ENCODE peak calls at places on chromosome 18, in five cellular contexts. One of them, this sample, is unnamed.

GRCh38 chr18:13831864-13832508 is 8.0 kb downstream of the MC5R start:
- DNase-seq in psoas muscle: no peak
- DNase-seq in cardiac muscle cell: no peak
- DNase-seq in heart right ventricle: no peak
- DNase-seq in HFF-Myc: no peak
- DNase-seq in this sample: peak

GRCh38 chr18:79725486-79725885 is 45.9 kb downstream of the CTDP1 start:
- DNase-seq in psoas muscle: no peak
- DNase-seq in cardiac muscle cell: no peak
- DNase-seq in heart right ventricle: no peak
- DNase-seq in HFF-Myc: no peak
- DNase-seq in this sample: no peak

GRCh38 chr18:3256693-3257626 is 5.0 kb upstream of the MYL12B start:
- DNase-seq in psoas muscle: no peak
- DNase-seq in cardiac muscle cell: no peak
- DNase-seq in heart right ventricle: no peak
- DNase-seq in HFF-Myc: no peak
- DNase-seq in this sample: no peak

GRCh38 chr18:59892123-59892522 is 7.7 kb upstream of the PMAIP1 start:
- DNase-seq in psoas muscle: no peak
- DNase-seq in cardiac muscle cell: no peak
- DNase-seq in heart right ventricle: no peak
- DNase-seq in HFF-Myc: no peak
- DNase-seq in this sample: no peak

GRCh38 chr18:79772108-79772864 is 25.5 kb upstream of the KCNG2 start:
- DNase-seq in psoas muscle: peak
- DNase-seq in cardiac muscle cell: no peak
- DNase-seq in heart right ventricle: no peak
- DNase-seq in HFF-Myc: no peak
- DNase-seq in this sample: no peak

GRCh38 chr18:38483326-38483725 is 917.7 kb upstream of the CELF4 start:
- DNase-seq in psoas muscle: no peak
- DNase-seq in cardiac muscle cell: no peak
- DNase-seq in heart right ventricle: no peak
- DNase-seq in HFF-Myc: no peak
- DNase-seq in this sample: no peak

GRCh38 chr18:74965682-74966081 is 243.3 kb downstream of the PTGR3 start:
- DNase-seq in psoas muscle: no peak
- DNase-seq in cardiac muscle cell: no peak
- DNase-seq in heart right ventricle: no peak
- DNase-seq in HFF-Myc: no peak
- DNase-seq in this sample: no peak

GRCh38 chr18:25230658-25231326 is 121.2 kb downstream of the ZNF521 start:
- DNase-seq in psoas muscle: peak
- DNase-seq in cardiac muscle cell: peak
- DNase-seq in heart right ventricle: peak
- DNase-seq in HFF-Myc: peak
- DNase-seq in this sample: peak

GRCh38 chr18:22840606-22841144 is 92.5 kb upstream of the RBBP8 start:
- DNase-seq in psoas muscle: no peak
- DNase-seq in cardiac muscle cell: no peak
- DNase-seq in heart right ventricle: no peak
- DNase-seq in HFF-Myc: peak
- DNase-seq in this sample: no peak

GRCh38 chr18:9441061-9441460 is 34.3 kb upstream of the RALBP1 start:
- DNase-seq in psoas muscle: no peak
- DNase-seq in cardiac muscle cell: no peak
- DNase-seq in heart right ventricle: no peak
- DNase-seq in HFF-Myc: no peak
- DNase-seq in this sample: no peak

GRCh38 chr18:23301971-23302370 is 151.1 kb upstream of the RIOK3 start:
- DNase-seq in psoas muscle: no peak
- DNase-seq in cardiac muscle cell: no peak
- DNase-seq in heart right ventricle: no peak
- DNase-seq in HFF-Myc: no peak
- DNase-seq in this sample: no peak

GRCh38 chr18:2325308-2325849 is 245.9 kb downstream of the METTL4 start:
- DNase-seq in psoas muscle: no peak
- DNase-seq in cardiac muscle cell: peak
- DNase-seq in heart right ventricle: no peak
- DNase-seq in HFF-Myc: no peak
- DNase-seq in this sample: no peak

GRCh38 chr18:79476918-79477685 is 81.4 kb downstream of the NFATC1 start:
- DNase-seq in psoas muscle: peak
- DNase-seq in cardiac muscle cell: no peak
- DNase-seq in heart right ventricle: no peak
- DNase-seq in HFF-Myc: no peak
- DNase-seq in this sample: no peak

GRCh38 chr18:42614619-42615293 is 500.7 kb downstream of the RIT2 start:
- DNase-seq in psoas muscle: no peak
- DNase-seq in cardiac muscle cell: peak
- DNase-seq in heart right ventricle: peak
- DNase-seq in HFF-Myc: no peak
- DNase-seq in this sample: no peak

GRCh38 chr18:36580266-36580665 is 248.5 kb downstream of the TPGS2 start:
- DNase-seq in psoas muscle: peak
- DNase-seq in cardiac muscle cell: peak
- DNase-seq in heart right ventricle: peak
- DNase-seq in HFF-Myc: peak
- DNase-seq in this sample: peak
- TF ChIP-seq CTCF in psoas muscle: no peak
- TF ChIP-seq CTCF in cardiac muscle cell: peak
- TF ChIP-seq CTCF in heart right ventricle: peak
- TF ChIP-seq CTCF in HFF-Myc: no peak
- TF ChIP-seq CTCF in this sample: no peak

GRCh38 chr18:76524900-76525698 is 30.1 kb upstream of the ZNF516 start:
- DNase-seq in psoas muscle: no peak
- DNase-seq in cardiac muscle cell: peak
- DNase-seq in heart right ventricle: peak
- DNase-seq in HFF-Myc: peak
- DNase-seq in this sample: no peak
- H3K4me3 ChIP-seq in psoas muscle: peak
- H3K4me3 ChIP-seq in cardiac muscle cell: peak
- H3K4me3 ChIP-seq in heart right ventricle: peak
- H3K4me3 ChIP-seq in HFF-Myc: peak
- H3K4me3 ChIP-seq in this sample: peak

DNA sequence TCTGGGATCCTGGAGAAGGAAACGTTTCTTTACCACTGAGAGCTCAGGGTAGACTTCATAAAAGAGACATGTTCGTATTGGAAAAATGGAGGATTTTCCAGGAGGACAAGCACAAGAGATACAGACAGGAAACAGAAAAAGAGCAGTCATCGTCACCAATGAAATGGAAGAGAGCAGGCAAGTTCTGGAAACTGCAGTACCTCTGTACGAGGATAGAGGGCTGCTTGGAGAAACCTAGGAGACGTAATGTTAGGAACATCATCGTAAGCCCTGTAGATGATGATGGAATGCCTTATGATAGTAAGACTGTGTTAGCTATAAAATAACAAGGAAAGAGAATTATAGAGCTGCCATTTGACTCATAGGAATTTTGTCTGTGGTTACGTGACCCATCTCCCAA is 121.1 kb upstream of the KLHL14 start:
- DNase-seq in psoas muscle: no peak
- DNase-seq in cardiac muscle cell: no peak
- DNase-seq in heart right ventricle: no peak
- DNase-seq in HFF-Myc: no peak
- DNase-seq in this sample: no peak
- TF ChIP-seq CTCF in psoas muscle: no peak
- TF ChIP-seq CTCF in cardiac muscle cell: no peak
- TF ChIP-seq CTCF in heart right ventricle: no peak
- TF ChIP-seq CTCF in HFF-Myc: peak
- TF ChIP-seq CTCF in this sample: no peak

DNA sequence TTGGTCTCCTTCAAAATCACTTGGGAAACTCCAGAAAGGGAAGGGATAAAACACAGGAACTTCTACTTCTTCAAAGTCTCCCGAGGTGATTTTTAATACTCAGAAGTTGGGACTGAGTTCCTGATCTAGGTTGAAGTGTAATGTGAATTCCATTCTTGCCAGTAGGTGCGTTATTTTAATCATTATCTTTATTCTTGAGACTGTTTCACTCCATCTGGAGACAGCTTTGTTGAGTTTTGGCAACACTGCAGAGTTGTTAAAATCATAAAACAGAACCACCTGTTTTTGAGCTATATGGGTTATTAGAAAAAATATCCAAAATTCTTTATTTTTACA is 22.0 kb downstream of the ATP8B1 start:
- DNase-seq in psoas muscle: no peak
- DNase-seq in cardiac muscle cell: no peak
- DNase-seq in heart right ventricle: no peak
- DNase-seq in HFF-Myc: no peak
- DNase-seq in this sample: no peak
- H3K4me3 ChIP-seq in psoas muscle: no peak
- H3K4me3 ChIP-seq in cardiac muscle cell: no peak
- H3K4me3 ChIP-seq in heart right ventricle: no peak
- H3K4me3 ChIP-seq in HFF-Myc: no peak
- H3K4me3 ChIP-seq in this sample: no peak

This sample was measured in right atrium auricular region.